ENCODE peak calls at places on chromosome 1, in four cellular contexts. One of them, this sample, is unnamed.

GRCh38 chr1:46465981-46466476 is 23.6 kb upstream of the DMBX1 start:
- DNase-seq in putamen: no peak
- DNase-seq in choroid plexus epithelial cell: no peak
- DNase-seq in neuronal stem cell: peak
- DNase-seq in this sample: no peak

GRCh38 chr1:94063379-94063778 is 57.6 kb downstream of the ABCA4 start:
- DNase-seq in choroid plexus epithelial cell: peak
- DNase-seq in neuronal stem cell: no peak
- DNase-seq in putamen: peak
- DNase-seq in this sample: no peak

GRCh38 chr1:3433596-3434320 is 20.7 kb upstream of the ARHGEF16 start:
- DNase-seq in neuronal stem cell: no peak
- DNase-seq in choroid plexus epithelial cell: no peak
- DNase-seq in putamen: no peak
- DNase-seq in this sample: no peak

GRCh38 chr1:153357853-153358690 is at the start of gene S100A9:
- DNase-seq in choroid plexus epithelial cell: no peak
- DNase-seq in neuronal stem cell: no peak
- DNase-seq in putamen: no peak
- DNase-seq in this sample: no peak

GRCh38 chr1:24112381-24113169 is 640 bp upstream of the MYOM3 start:
- DNase-seq in putamen: no peak
- DNase-seq in choroid plexus epithelial cell: peak
- DNase-seq in neuronal stem cell: no peak
- DNase-seq in this sample: no peak

GRCh38 chr1:167905182-167905581 is 8.8 kb downstream of the ADCY10 start:
- DNase-seq in neuronal stem cell: peak
- DNase-seq in choroid plexus epithelial cell: peak
- DNase-seq in putamen: no peak
- DNase-seq in this sample: no peak

GRCh38 chr1:24551910-24552571 is 3.8 kb upstream of the NCMAP start:
- DNase-seq in neuronal stem cell: peak
- DNase-seq in putamen: no peak
- DNase-seq in choroid plexus epithelial cell: peak
- DNase-seq in this sample: no peak

GRCh38 chr1:230878584-230878975 is 10.3 kb upstream of the C1orf198 start:
- DNase-seq in putamen: no peak
- DNase-seq in neuronal stem cell: no peak
- DNase-seq in choroid plexus epithelial cell: peak
- DNase-seq in this sample: no peak

GRCh38 chr1:202220733-202221132 is 27.1 kb downstream of the LGR6 start:
- DNase-seq in choroid plexus epithelial cell: no peak
- DNase-seq in neuronal stem cell: no peak
- DNase-seq in putamen: no peak
- DNase-seq in this sample: no peak

GRCh38 chr1:20265243-20265642 is 25.4 kb upstream of the VWA5B1 start:
- DNase-seq in choroid plexus epithelial cell: peak
- DNase-seq in putamen: no peak
- DNase-seq in neuronal stem cell: no peak
- DNase-seq in this sample: no peak

GRCh38 chr1:3295846-3296245 is 158.6 kb upstream of the ARHGEF16 start:
- DNase-seq in neuronal stem cell: no peak
- DNase-seq in putamen: no peak
- DNase-seq in choroid plexus epithelial cell: no peak
- DNase-seq in this sample: no peak

GRCh38 chr1:229229721-229230135 is 41.2 kb upstream of the RAB4A start:
- DNase-seq in neuronal stem cell: no peak
- DNase-seq in choroid plexus epithelial cell: no peak
- DNase-seq in putamen: peak
- DNase-seq in this sample: peak

GRCh38 chr1:110163591-110163990 is 13.3 kb downstream of the SLC6A17 start:
- DNase-seq in choroid plexus epithelial cell: no peak
- DNase-seq in neuronal stem cell: no peak
- DNase-seq in putamen: no peak
- DNase-seq in this sample: no peak

GRCh38 chr1:230970432-230970831 is 8.2 kb downstream of the TTC13 start:
- DNase-seq in neuronal stem cell: no peak
- DNase-seq in putamen: no peak
- DNase-seq in choroid plexus epithelial cell: no peak
- DNase-seq in this sample: no peak

GRCh38 chr1:161738627-161739287 is 10.8 kb upstream of the DUSP12 start:
- DNase-seq in neuronal stem cell: no peak
- DNase-seq in putamen: no peak
- DNase-seq in choroid plexus epithelial cell: peak
- DNase-seq in this sample: peak

GRCh38 chr1:30397576-30397975 is 325.8 kb downstream of the MATN1 start:
- DNase-seq in neuronal stem cell: no peak
- DNase-seq in putamen: no peak
- DNase-seq in choroid plexus epithelial cell: no peak
- DNase-seq in this sample: no peak

GRCh38 chr1:65541161-65541560 is 120.7 kb downstream of the LEPR start:
- DNase-seq in neuronal stem cell: no peak
- DNase-seq in putamen: no peak
- DNase-seq in choroid plexus epithelial cell: no peak
- DNase-seq in this sample: no peak

GRCh38 chr1:168234846-168235547 is 9.2 kb downstream of the SFT2D2 start:
- DNase-seq in neuronal stem cell: no peak
- DNase-seq in choroid plexus epithelial cell: peak
- DNase-seq in putamen: no peak
- DNase-seq in this sample: no peak

GRCh38 chr1:145879775-145880174 is 5.9 kb downstream of the ANKRD35 start:
- DNase-seq in putamen: no peak
- DNase-seq in neuronal stem cell: no peak
- DNase-seq in choroid plexus epithelial cell: no peak
- DNase-seq in this sample: no peak

GRCh38 chr1:36481091-36481490 is 1.6 kb downstream of the CSF3R start:
- DNase-seq in neuronal stem cell: no peak
- DNase-seq in choroid plexus epithelial cell: no peak
- DNase-seq in putamen: no peak
- DNase-seq in this sample: no peak

GRCh38 chr1:47533176-47534039 is 95.6 kb downstream of the FOXD2 start:
- DNase-seq in putamen: no peak
- DNase-seq in choroid plexus epithelial cell: peak
- DNase-seq in neuronal stem cell: peak
- DNase-seq in this sample: peak

GRCh38 chr1:204887846-204888245 is 17.2 kb downstream of the NFASC start:
- DNase-seq in putamen: no peak
- DNase-seq in choroid plexus epithelial cell: no peak
- DNase-seq in neuronal stem cell: no peak
- DNase-seq in this sample: no peak

GRCh38 chr1:81689531-81689941 is 111.2 kb upstream of the ADGRL2 start:
- DNase-seq in choroid plexus epithelial cell: peak
- DNase-seq in neuronal stem cell: no peak
- DNase-seq in putamen: no peak
- DNase-seq in this sample: no peak

GRCh38 chr1:150563340-150564038 is 14.3 kb downstream of the ADAMTSL4 start:
- DNase-seq in neuronal stem cell: no peak
- DNase-seq in putamen: no peak
- DNase-seq in choroid plexus epithelial cell: peak
- DNase-seq in this sample: no peak

GRCh38 chr1:23763040-23763577 is 15.1 kb upstream of the PITHD1 start:
- DNase-seq in neuronal stem cell: no peak
- DNase-seq in choroid plexus epithelial cell: no peak
- DNase-seq in putamen: no peak
- DNase-seq in this sample: no peak

GRCh38 chr1:201463071-201463552 is 5.9 kb downstream of the PHLDA3 start:
- DNase-seq in neuronal stem cell: no peak
- DNase-seq in putamen: peak
- DNase-seq in choroid plexus epithelial cell: peak
- DNase-seq in this sample: peak

GRCh38 chr1:226870026-226870322 is 442 bp upstream of the PSEN2 start:
- DNase-seq in putamen: no peak
- DNase-seq in neuronal stem cell: no peak
- DNase-seq in choroid plexus epithelial cell: no peak
- DNase-seq in this sample: no peak

GRCh38 chr1:243407284-243408018 is 151.6 kb downstream of the SDCCAG8 start:
- DNase-seq in neuronal stem cell: no peak
- DNase-seq in putamen: peak
- DNase-seq in choroid plexus epithelial cell: peak
- DNase-seq in this sample: no peak

GRCh38 chr1:167533851-167534300 is 15.5 kb upstream of the CD247 start:
- DNase-seq in putamen: peak
- DNase-seq in choroid plexus epithelial cell: peak
- DNase-seq in neuronal stem cell: peak
- DNase-seq in this sample: peak

GRCh38 chr1:185680453-185680852 is 53.7 kb upstream of the HMCN1 start:
- DNase-seq in neuronal stem cell: no peak
- DNase-seq in putamen: no peak
- DNase-seq in choroid plexus epithelial cell: no peak
- DNase-seq in this sample: no peak

GRCh38 chr1:167447521-167448136 is 70.7 kb downstream of the CD247 start:
- DNase-seq in neuronal stem cell: no peak
- DNase-seq in putamen: no peak
- DNase-seq in choroid plexus epithelial cell: no peak
- DNase-seq in this sample: no peak

GRCh38 chr1:152165291-152166077 is 6.5 kb upstream of the RPTN start:
- DNase-seq in choroid plexus epithelial cell: no peak
- DNase-seq in neuronal stem cell: no peak
- DNase-seq in putamen: no peak
- DNase-seq in this sample: no peak

GRCh38 chr1:41712687-41713086 is 206.0 kb downstream of the HIVEP3 start:
- DNase-seq in putamen: no peak
- DNase-seq in choroid plexus epithelial cell: no peak
- DNase-seq in neuronal stem cell: no peak
- DNase-seq in this sample: peak

GRCh38 chr1:225462714-225463574 is 35.1 kb upstream of the LBR start:
- DNase-seq in putamen: no peak
- DNase-seq in choroid plexus epithelial cell: no peak
- DNase-seq in neuronal stem cell: no peak
- DNase-seq in this sample: no peak

GRCh38 chr1:237677979-237678378 is 212.7 kb downstream of the ZP4 start:
- DNase-seq in putamen: no peak
- DNase-seq in neuronal stem cell: no peak
- DNase-seq in choroid plexus epithelial cell: peak
- DNase-seq in this sample: peak